ENCODE peak calls at places on chromosomes 7 and 10, in five cellular contexts. Z, D, C, Q and E are unnamed samples.

GRCh38 chr10:36779238-36779846 is 346.1 kb upstream of the ANKRD30A start:
- DNase-seq in Z (peak), D (no peak), C (peak), Q (peak), E (peak)

GRCh38 chr7:16785846-16786245 is 19.0 kb downstream of the AGR2 start:
- DNase-seq in Z (no peak), D (no peak), C (peak), Q (no peak), E (no peak)

GRCh38 chr7:22200238-22200637 is 156.7 kb downstream of the RAPGEF5 start:
- DNase-seq in Z (no peak), D (no peak), C (no peak), Q (no peak), E (no peak)

GRCh38 chr10:120632047-120632446 is 175.0 kb downstream of the PLPP4 start:
- DNase-seq in Z (no peak), D (no peak), C (no peak), Q (no peak), E (no peak)

GRCh38 chr10:122326806-122327205 is 47.7 kb upstream of the PLEKHA1 start:
- DNase-seq in Z (no peak), D (no peak), C (no peak), Q (no peak), E (no peak)

GRCh38 chr10:94279835-94280709 is 82.7 kb downstream of the NOC3L start:
- DNase-seq in Z (peak), D (peak), C (peak), Q (peak), E (peak)

GRCh38 chr7:121331048-121331447 is 2.2 kb downstream of the WNT16 start:
- DNase-seq in Z (no peak), D (no peak), C (no peak), Q (no peak), E (no peak)

GRCh38 chr10:124000792-124001201 is 92.6 kb downstream of the CHST15 start:
- DNase-seq in Z (no peak), D (no peak), C (no peak), Q (no peak), E (no peak)

GRCh38 chr7:157527686-157528085 is 190.9 kb downstream of the DNAJB6 start:
- DNase-seq in Z (no peak), D (no peak), C (no peak), Q (no peak), E (no peak)

GRCh38 chr10:119335671-119336353 is 128.4 kb downstream of the GRK5 start:
- DNase-seq in Z (no peak), D (no peak), C (no peak), Q (no peak), E (no peak)

GRCh38 chr10:6133331-6134098 is 44.7 kb downstream of the RBM17 start:
- DNase-seq in Z (no peak), D (no peak), C (peak), Q (no peak), E (no peak)

GRCh38 chr10:22670796-22671195 is 43.6 kb downstream of the PIP4K2A start:
- DNase-seq in Z (no peak), D (no peak), C (no peak), Q (no peak), E (no peak)

GRCh38 chr7:116598278-116598677 is 73.4 kb downstream of the CAV1 start:
- DNase-seq in Z (no peak), D (no peak), C (peak), Q (no peak), E (peak)

GRCh38 chr10:5775705-5776104 is 37.5 kb downstream of the GDI2 start:
- DNase-seq in Z (no peak), D (no peak), C (no peak), Q (no peak), E (no peak)

GRCh38 chr10:126959906-126960685 is 54.9 kb downstream of the DOCK1 start:
- DNase-seq in Z (no peak), D (no peak), C (no peak), Q (no peak), E (no peak)

GRCh38 chr10:106864031-106864430 is 300.5 kb downstream of the SORCS1 start:
- DNase-seq in Z (no peak), D (no peak), C (no peak), Q (no peak), E (no peak)

GRCh38 chr7:23680417-23681405 is 712 bp downstream of the FAM221A start:
- DNase-seq in Z (no peak), D (no peak), C (peak), Q (peak), E (no peak)

GRCh38 chr10:96292971-96293909 is 11.0 kb upstream of the DNTT start:
- DNase-seq in Z (peak), D (peak), C (peak), Q (no peak), E (peak)

GRCh38 chr7:46859963-46860475 is 721.9 kb downstream of the TNS3 start:
- DNase-seq in Z (no peak), D (no peak), C (no peak), Q (no peak), E (no peak)

GRCh38 chr7:79719216-79719615 is 265.7 kb upstream of the MAGI2 start:
- DNase-seq in Z (no peak), D (no peak), C (no peak), Q (no peak), E (no peak)

GRCh38 chr10:61965694-61966284 is 64.3 kb downstream of the ARID5B start:
- DNase-seq in Z (no peak), D (no peak), C (no peak), Q (no peak), E (no peak)

GRCh38 chr7:37247881-37248280 is 200.8 kb downstream of the ELMO1 start:
- DNase-seq in Z (no peak), D (no peak), C (no peak), Q (no peak), E (no peak)

GRCh38 chr10:86595496-86595895 is 58.9 kb upstream of the OPN4 start:
- DNase-seq in Z (no peak), D (no peak), C (no peak), Q (no peak), E (no peak)

GRCh38 chr7:139642283-139642682 is 118.8 kb downstream of the CLEC2L start:
- DNase-seq in Z (no peak), D (no peak), C (no peak), Q (no peak), E (no peak)

GRCh38 chr10:80908596-80908995 is 370.9 kb downstream of the SH2D4B start:
- DNase-seq in Z (no peak), D (no peak), C (no peak), Q (no peak), E (no peak)

GRCh38 chr10:1147810-1148209 is 91.6 kb downstream of the WDR37 start:
- DNase-seq in Z (no peak), D (no peak), C (no peak), Q (no peak), E (no peak)

GRCh38 chr10:132429281-132430230 is 32.6 kb downstream of the PWWP2B start:
- DNase-seq in Z (no peak), D (no peak), C (peak), Q (no peak), E (no peak)

GRCh38 chr7:116630932-116631449 is 41.0 kb upstream of the MET start:
- DNase-seq in Z (peak), D (peak), C (no peak), Q (no peak), E (no peak)

GRCh38 chr7:90216080-90216674 is 4.6 kb downstream of the STEAP2 start:
- DNase-seq in Z (no peak), D (no peak), C (no peak), Q (no peak), E (no peak)

GRCh38 chr10:74882831-74883230 is 56.4 kb downstream of the KAT6B start:
- DNase-seq in Z (no peak), D (no peak), C (no peak), Q (no peak), E (no peak)

GRCh38 chr10:13949844-13950542 is 363.2 kb downstream of the PRPF18 start:
- DNase-seq in Z (no peak), D (no peak), C (no peak), Q (no peak), E (no peak)

GRCh38 chr10:102230264-102230860 is 4.3 kb downstream of the ELOVL3 start:
- DNase-seq in Z (no peak), D (peak), C (peak), Q (no peak), E (peak)

GRCh38 chr7:7795736-7796135 is 77.3 kb upstream of the RPA3 start:
- DNase-seq in Z (peak), D (peak), C (no peak), Q (no peak), E (no peak)

GRCh38 chr10:79404231-79404609 is 41.2 kb downstream of the ZCCHC24 start:
- DNase-seq in Z (peak), D (no peak), C (no peak), Q (no peak), E (peak)

GRCh38 chr7:41709621-41710020 is 6.7 kb upstream of the INHBA start:
- DNase-seq in Z (no peak), D (no peak), C (no peak), Q (no peak), E (no peak)

GRCh38 chr10:8240861-8241260 is 186.4 kb downstream of the GATA3 start:
- DNase-seq in Z (no peak), D (no peak), C (no peak), Q (no peak), E (no peak)

DNA sequence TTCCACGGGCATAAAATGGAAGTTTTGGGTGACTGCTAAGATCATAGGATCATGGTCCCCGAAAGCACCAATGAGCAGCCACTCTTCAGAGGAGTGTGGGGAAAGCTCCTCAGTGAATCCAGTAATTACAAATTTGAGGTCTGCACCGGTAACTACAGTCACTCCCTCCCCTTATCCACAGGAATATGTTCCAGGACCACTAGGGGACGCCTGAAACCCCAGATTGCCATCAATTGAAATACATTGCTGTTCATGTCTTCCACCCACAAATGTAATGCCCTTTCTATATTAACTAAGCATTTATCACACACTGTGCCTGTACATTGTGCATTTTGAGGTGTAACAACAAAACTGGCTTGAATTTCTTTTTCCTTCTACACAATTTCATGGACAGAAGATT is 447.9 kb upstream of the PFKP start:
- DNase-seq in Z (peak), D (no peak), C (peak), Q (no peak), E (peak)
- TF ChIP-seq JUND in Z (no peak), D (no peak), C (no peak), Q (no peak), E (no peak)

GRCh38 chr10:59709472-59710125 is at the start of gene SLC16A9:
- DNase-seq in Z (peak), D (peak), C (peak), Q (peak), E (peak)
- TF ChIP-seq JUND in Z (no peak), D (no peak), C (no peak), Q (no peak), E (no peak)

GRCh38 chr7:3412871-3413270 is 111.8 kb downstream of the SDK1 start:
- DNase-seq in Z (no peak), D (no peak), C (no peak), Q (no peak), E (no peak)

GRCh38 chr7:3404490-3404889 is 103.4 kb downstream of the SDK1 start:
- DNase-seq in Z (no peak), D (no peak), C (peak), Q (no peak), E (no peak)

GRCh38 chr7:3408814-3409595 is 108.0 kb downstream of the SDK1 start:
- DNase-seq in Z (no peak), D (no peak), C (no peak), Q (no peak), E (no peak)
- TF ChIP-seq JUND in Z (no peak), D (no peak), C (no peak), Q (no peak), E (no peak)

DNA sequence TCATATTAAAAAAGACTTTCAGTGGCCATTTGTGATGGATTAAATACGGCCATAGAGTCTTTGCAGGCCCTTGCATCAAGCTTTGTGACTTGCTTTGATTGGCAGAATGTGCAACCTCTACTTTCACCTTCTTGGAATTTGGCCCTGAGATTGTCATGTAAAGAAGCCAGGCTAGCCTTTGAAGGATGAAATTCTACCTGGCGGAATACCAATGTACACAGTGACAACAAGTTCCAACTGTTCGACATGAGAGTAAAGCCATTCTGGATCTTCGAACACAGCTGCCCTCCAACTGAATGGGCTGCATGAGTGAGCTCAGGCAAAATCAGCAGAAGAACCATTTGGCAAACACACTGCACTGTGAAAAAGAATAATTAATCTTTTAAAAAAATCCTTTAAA is 321.3 kb downstream of the PHF14 start:
- DNase-seq in Z (no peak), D (no peak), C (no peak), Q (no peak), E (no peak)
- TF ChIP-seq JUND in Z (no peak), D (no peak), C (no peak), Q (no peak), E (no peak)